ENCODE peak calls at places on chromosomes 2 and 18, in eight cellular contexts. One of them, this sample, is unnamed.

GRCh38 chr2:37615808-37616673 is 55.4 kb downstream of the CDC42EP3 start:
- DNase-seq in cardiac fibroblast: no peak
- DNase-seq in Calu3: no peak
- DNase-seq in AG09309: no peak
- DNase-seq in choroid plexus epithelial cell: no peak
- DNase-seq in endothelial cell of umbilical vein: peak; percentile 54
- DNase-seq in fibroblast of lung: no peak
- DNase-seq in type B pancreatic cell: no peak
- DNase-seq in this sample: no peak

GRCh38 chr18:55405655-55406373 is 182.2 kb downstream of the TCF4 start:
- DNase-seq in fibroblast of lung: peak; percentile 96
- DNase-seq in endothelial cell of umbilical vein: peak; percentile 97
- DNase-seq in Calu3: peak; percentile 62
- DNase-seq in type B pancreatic cell: no peak
- DNase-seq in choroid plexus epithelial cell: peak; percentile 98
- DNase-seq in cardiac fibroblast: peak; percentile 99
- DNase-seq in AG09309: peak; percentile 88
- DNase-seq in this sample: peak; percentile 94

GRCh38 chr2:2039826-2040225 is 291.2 kb downstream of the MYT1L start:
- DNase-seq in Calu3: no peak
- DNase-seq in choroid plexus epithelial cell: no peak
- DNase-seq in AG09309: no peak
- DNase-seq in fibroblast of lung: no peak
- DNase-seq in cardiac fibroblast: no peak
- DNase-seq in type B pancreatic cell: no peak
- DNase-seq in endothelial cell of umbilical vein: no peak
- DNase-seq in this sample: no peak

GRCh38 chr2:64853894-64854293 is 135.3 kb upstream of the SLC1A4 start:
- DNase-seq in endothelial cell of umbilical vein: no peak
- DNase-seq in cardiac fibroblast: peak; percentile 45
- DNase-seq in choroid plexus epithelial cell: no peak
- DNase-seq in type B pancreatic cell: no peak
- DNase-seq in Calu3: no peak
- DNase-seq in AG09309: no peak
- DNase-seq in fibroblast of lung: no peak
- DNase-seq in this sample: no peak

GRCh38 chr18:79930020-79930642 is 21.3 kb downstream of the SLC66A2 start:
- DNase-seq in Calu3: no peak
- DNase-seq in cardiac fibroblast: no peak
- DNase-seq in AG09309: no peak
- DNase-seq in type B pancreatic cell: no peak
- DNase-seq in choroid plexus epithelial cell: peak; percentile 23
- DNase-seq in fibroblast of lung: peak; percentile 37
- DNase-seq in endothelial cell of umbilical vein: no peak
- DNase-seq in this sample: no peak

GRCh38 chr2:118858485-118859156 is 11.2 kb upstream of the EN1 start:
- DNase-seq in cardiac fibroblast: no peak
- DNase-seq in choroid plexus epithelial cell: no peak
- DNase-seq in Calu3: no peak
- DNase-seq in AG09309: no peak
- DNase-seq in endothelial cell of umbilical vein: no peak
- DNase-seq in fibroblast of lung: no peak
- DNase-seq in type B pancreatic cell: peak; percentile 64
- DNase-seq in this sample: no peak

GRCh38 chr2:31765078-31765835 is 184.5 kb upstream of the SRD5A2 start:
- DNase-seq in cardiac fibroblast: no peak
- DNase-seq in AG09309: no peak
- DNase-seq in Calu3: no peak
- DNase-seq in choroid plexus epithelial cell: no peak
- DNase-seq in type B pancreatic cell: no peak
- DNase-seq in endothelial cell of umbilical vein: no peak
- DNase-seq in fibroblast of lung: no peak
- DNase-seq in this sample: no peak

GRCh38 chr2:132943829-132944228 is 273.8 kb upstream of the LYPD1 start:
- DNase-seq in AG09309: no peak
- DNase-seq in Calu3: no peak
- DNase-seq in cardiac fibroblast: no peak
- DNase-seq in choroid plexus epithelial cell: peak; percentile 59
- DNase-seq in endothelial cell of umbilical vein: peak; percentile 24
- DNase-seq in type B pancreatic cell: no peak
- DNase-seq in fibroblast of lung: peak; percentile 34
- DNase-seq in this sample: no peak

GRCh38 chr2:178870703-178871102 is 63.5 kb upstream of the TTN start:
- DNase-seq in type B pancreatic cell: no peak
- DNase-seq in choroid plexus epithelial cell: peak; percentile 43
- DNase-seq in Calu3: peak; percentile 24
- DNase-seq in cardiac fibroblast: no peak
- DNase-seq in endothelial cell of umbilical vein: peak; percentile 60
- DNase-seq in fibroblast of lung: peak; percentile 30
- DNase-seq in AG09309: no peak
- DNase-seq in this sample: peak; percentile 28

GRCh38 chr2:168355110-168355509 is 101.0 kb upstream of the CERS6 start:
- DNase-seq in fibroblast of lung: no peak
- DNase-seq in Calu3: peak; percentile 19
- DNase-seq in endothelial cell of umbilical vein: no peak
- DNase-seq in type B pancreatic cell: no peak
- DNase-seq in cardiac fibroblast: no peak
- DNase-seq in AG09309: no peak
- DNase-seq in choroid plexus epithelial cell: no peak
- DNase-seq in this sample: no peak

GRCh38 chr2:16890081-16890480 is 224.4 kb upstream of the CYRIA start:
- DNase-seq in fibroblast of lung: no peak
- DNase-seq in cardiac fibroblast: no peak
- DNase-seq in AG09309: no peak
- DNase-seq in endothelial cell of umbilical vein: no peak
- DNase-seq in type B pancreatic cell: no peak
- DNase-seq in choroid plexus epithelial cell: peak; percentile 10
- DNase-seq in Calu3: no peak
- DNase-seq in this sample: no peak

GRCh38 chr2:189113963-189114362 is 65.6 kb downstream of the COL5A2 start:
- DNase-seq in endothelial cell of umbilical vein: no peak
- DNase-seq in type B pancreatic cell: no peak
- DNase-seq in choroid plexus epithelial cell: peak; percentile 33
- DNase-seq in fibroblast of lung: no peak
- DNase-seq in AG09309: no peak
- DNase-seq in Calu3: no peak
- DNase-seq in cardiac fibroblast: no peak
- DNase-seq in this sample: peak; percentile 32

GRCh38 chr2:200137691-200138090 is 168.8 kb upstream of the SPATS2L start:
- DNase-seq in cardiac fibroblast: no peak
- DNase-seq in endothelial cell of umbilical vein: no peak
- DNase-seq in choroid plexus epithelial cell: no peak
- DNase-seq in fibroblast of lung: no peak
- DNase-seq in Calu3: no peak
- DNase-seq in type B pancreatic cell: no peak
- DNase-seq in AG09309: no peak
- DNase-seq in this sample: no peak
- TF ChIP-seq CTCF in cardiac fibroblast: no peak
- TF ChIP-seq CTCF in endothelial cell of umbilical vein: no peak
- TF ChIP-seq CTCF in choroid plexus epithelial cell: no peak
- TF ChIP-seq CTCF in fibroblast of lung: no peak
- TF ChIP-seq CTCF in Calu3: no peak
- TF ChIP-seq CTCF in type B pancreatic cell: no peak
- TF ChIP-seq CTCF in AG09309: no peak
- TF ChIP-seq CTCF in this sample: no peak

GRCh38 chr2:121690095-121690494 is 40.8 kb upstream of the CLASP1 start:
- DNase-seq in cardiac fibroblast: no peak
- DNase-seq in choroid plexus epithelial cell: no peak
- DNase-seq in endothelial cell of umbilical vein: no peak
- DNase-seq in AG09309: no peak
- DNase-seq in type B pancreatic cell: no peak
- DNase-seq in Calu3: no peak
- DNase-seq in fibroblast of lung: no peak
- DNase-seq in this sample: no peak

GRCh38 chr2:121688820-121689219 is 39.6 kb upstream of the CLASP1 start:
- DNase-seq in choroid plexus epithelial cell: no peak
- DNase-seq in fibroblast of lung: no peak
- DNase-seq in endothelial cell of umbilical vein: no peak
- DNase-seq in cardiac fibroblast: no peak
- DNase-seq in Calu3: no peak
- DNase-seq in AG09309: no peak
- DNase-seq in type B pancreatic cell: peak; percentile 15
- DNase-seq in this sample: no peak

GRCh38 chr2:121694398-121695178 is 42.1 kb downstream of the NIFK start:
- DNase-seq in fibroblast of lung: peak; percentile 89
- DNase-seq in AG09309: no peak
- DNase-seq in choroid plexus epithelial cell: peak; percentile 39
- DNase-seq in type B pancreatic cell: no peak
- DNase-seq in cardiac fibroblast: peak; percentile 66
- DNase-seq in Calu3: no peak
- DNase-seq in endothelial cell of umbilical vein: no peak
- DNase-seq in this sample: peak; percentile 57

GRCh38 chr2:121686218-121686617 is 37.0 kb upstream of the CLASP1 start:
- DNase-seq in choroid plexus epithelial cell: no peak
- DNase-seq in type B pancreatic cell: no peak
- DNase-seq in endothelial cell of umbilical vein: no peak
- DNase-seq in fibroblast of lung: no peak
- DNase-seq in cardiac fibroblast: no peak
- DNase-seq in Calu3: no peak
- DNase-seq in AG09309: no peak
- DNase-seq in this sample: no peak

GRCh38 chr2:121689356-121689755 is 40.1 kb upstream of the CLASP1 start:
- DNase-seq in type B pancreatic cell: peak; percentile 36
- DNase-seq in fibroblast of lung: peak; percentile 81
- DNase-seq in endothelial cell of umbilical vein: peak; percentile 77
- DNase-seq in cardiac fibroblast: peak; percentile 52
- DNase-seq in choroid plexus epithelial cell: peak; percentile 75
- DNase-seq in AG09309: no peak
- DNase-seq in Calu3: peak; percentile 76
- DNase-seq in this sample: peak; percentile 72
- TF ChIP-seq CTCF in type B pancreatic cell: peak; percentile 68
- TF ChIP-seq CTCF in fibroblast of lung: peak; percentile 60
- TF ChIP-seq CTCF in endothelial cell of umbilical vein: peak; percentile 37
- TF ChIP-seq CTCF in cardiac fibroblast: peak; percentile 43
- TF ChIP-seq CTCF in choroid plexus epithelial cell: peak; percentile 73
- TF ChIP-seq CTCF in AG09309: peak; percentile 40
- TF ChIP-seq CTCF in Calu3: peak; percentile 44
- TF ChIP-seq CTCF in this sample: peak; percentile 75

GRCh38 chr2:36541891-36542595 is 55.9 kb downstream of the FEZ2 start:
- DNase-seq in type B pancreatic cell: no peak
- DNase-seq in cardiac fibroblast: no peak
- DNase-seq in Calu3: no peak
- DNase-seq in choroid plexus epithelial cell: no peak
- DNase-seq in AG09309: no peak
- DNase-seq in endothelial cell of umbilical vein: peak; percentile 89
- DNase-seq in fibroblast of lung: no peak
- DNase-seq in this sample: no peak
- TF ChIP-seq CTCF in type B pancreatic cell: no peak
- TF ChIP-seq CTCF in cardiac fibroblast: no peak
- TF ChIP-seq CTCF in Calu3: no peak
- TF ChIP-seq CTCF in choroid plexus epithelial cell: no peak
- TF ChIP-seq CTCF in AG09309: no peak
- TF ChIP-seq CTCF in endothelial cell of umbilical vein: no peak
- TF ChIP-seq CTCF in fibroblast of lung: no peak
- TF ChIP-seq CTCF in this sample: no peak

DNA sequence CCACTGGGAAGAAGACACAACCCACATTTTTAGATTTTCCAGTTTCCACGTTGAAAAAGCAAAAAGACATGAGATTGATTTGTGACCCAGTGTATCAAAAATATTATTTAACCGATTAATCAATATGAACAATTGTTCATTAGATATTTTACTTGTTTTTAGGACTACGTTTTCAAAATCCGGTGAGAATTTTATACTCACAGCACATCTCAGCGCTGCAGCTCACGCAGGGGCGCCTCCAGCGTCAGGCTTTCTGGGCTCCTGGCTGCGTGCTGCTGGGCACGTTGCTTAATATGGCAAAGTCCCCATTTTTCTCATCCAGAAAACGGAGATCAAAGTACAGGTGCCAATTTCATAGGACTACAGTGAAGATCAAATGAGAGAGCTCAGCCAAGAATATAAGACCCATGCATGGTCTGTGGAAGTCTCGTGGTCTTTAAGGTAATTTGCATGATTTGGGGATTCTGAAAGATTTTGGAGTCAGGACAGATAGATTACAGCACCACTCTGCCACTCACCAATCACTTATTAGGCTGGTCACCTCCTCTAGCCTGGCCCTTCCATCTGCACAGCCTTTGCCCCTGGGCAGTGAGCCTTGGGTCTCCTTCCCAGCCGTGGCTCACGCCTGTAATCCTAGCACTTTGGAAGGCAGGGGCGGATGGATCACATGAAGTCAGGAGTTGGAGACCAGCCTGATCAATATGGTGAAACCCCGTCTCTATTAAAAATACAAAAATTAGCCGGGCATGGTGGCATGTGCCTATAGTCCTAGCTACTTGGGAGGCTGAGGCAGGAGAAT is 36.2 kb downstream of the PTPN18 start:
- DNase-seq in AG09309: no peak
- DNase-seq in endothelial cell of umbilical vein: no peak
- DNase-seq in fibroblast of lung: no peak
- DNase-seq in choroid plexus epithelial cell: peak; percentile 50
- DNase-seq in cardiac fibroblast: peak; percentile 50
- DNase-seq in Calu3: no peak
- DNase-seq in type B pancreatic cell: no peak
- DNase-seq in this sample: no peak
- TF ChIP-seq CTCF in AG09309: no peak
- TF ChIP-seq CTCF in endothelial cell of umbilical vein: no peak
- TF ChIP-seq CTCF in fibroblast of lung: peak; percentile 19
- TF ChIP-seq CTCF in choroid plexus epithelial cell: peak; percentile 16
- TF ChIP-seq CTCF in cardiac fibroblast: no peak
- TF ChIP-seq CTCF in Calu3: no peak
- TF ChIP-seq CTCF in type B pancreatic cell: peak; percentile 16
- TF ChIP-seq CTCF in this sample: no peak

GRCh38 chr2:237873961-237874551 is 14.6 kb downstream of the RAMP1 start:
- DNase-seq in choroid plexus epithelial cell: no peak
- DNase-seq in AG09309: no peak
- DNase-seq in cardiac fibroblast: no peak
- DNase-seq in Calu3: no peak
- DNase-seq in fibroblast of lung: no peak
- DNase-seq in endothelial cell of umbilical vein: no peak
- DNase-seq in type B pancreatic cell: no peak
- DNase-seq in this sample: no peak
- TF ChIP-seq CTCF in choroid plexus epithelial cell: no peak
- TF ChIP-seq CTCF in AG09309: no peak
- TF ChIP-seq CTCF in cardiac fibroblast: no peak
- TF ChIP-seq CTCF in Calu3: no peak
- TF ChIP-seq CTCF in fibroblast of lung: no peak
- TF ChIP-seq CTCF in endothelial cell of umbilical vein: no peak
- TF ChIP-seq CTCF in type B pancreatic cell: no peak
- TF ChIP-seq CTCF in this sample: no peak

GRCh38 chr2:84653302-84653701 is 137.0 kb downstream of the DNAH6 start:
- DNase-seq in fibroblast of lung: peak; percentile 15
- DNase-seq in type B pancreatic cell: no peak
- DNase-seq in cardiac fibroblast: no peak
- DNase-seq in AG09309: no peak
- DNase-seq in choroid plexus epithelial cell: peak; percentile 11
- DNase-seq in endothelial cell of umbilical vein: no peak
- DNase-seq in Calu3: no peak
- DNase-seq in this sample: no peak
- TF ChIP-seq CTCF in fibroblast of lung: peak; percentile 22
- TF ChIP-seq CTCF in type B pancreatic cell: no peak
- TF ChIP-seq CTCF in cardiac fibroblast: no peak
- TF ChIP-seq CTCF in AG09309: peak; percentile 39
- TF ChIP-seq CTCF in choroid plexus epithelial cell: peak; percentile 30
- TF ChIP-seq CTCF in endothelial cell of umbilical vein: no peak
- TF ChIP-seq CTCF in Calu3: no peak
- TF ChIP-seq CTCF in this sample: peak; percentile 52

GRCh38 chr2:19748073-19748375 is 153.8 kb downstream of the TTC32 start:
- DNase-seq in cardiac fibroblast: no peak
- DNase-seq in fibroblast of lung: no peak
- DNase-seq in type B pancreatic cell: no peak
- DNase-seq in choroid plexus epithelial cell: no peak
- DNase-seq in Calu3: no peak
- DNase-seq in AG09309: no peak
- DNase-seq in endothelial cell of umbilical vein: no peak
- DNase-seq in this sample: no peak
- TF ChIP-seq CTCF in cardiac fibroblast: no peak
- TF ChIP-seq CTCF in fibroblast of lung: no peak
- TF ChIP-seq CTCF in type B pancreatic cell: no peak
- TF ChIP-seq CTCF in choroid plexus epithelial cell: no peak
- TF ChIP-seq CTCF in Calu3: no peak
- TF ChIP-seq CTCF in AG09309: no peak
- TF ChIP-seq CTCF in endothelial cell of umbilical vein: no peak
- TF ChIP-seq CTCF in this sample: no peak

GRCh38 chr2:58762176-58762781 is 521.2 kb upstream of the FANCL start:
- DNase-seq in Calu3: peak; percentile 79
- DNase-seq in type B pancreatic cell: peak; percentile 67
- DNase-seq in cardiac fibroblast: peak; percentile 36
- DNase-seq in AG09309: no peak
- DNase-seq in fibroblast of lung: peak; percentile 29
- DNase-seq in choroid plexus epithelial cell: peak; percentile 79
- DNase-seq in endothelial cell of umbilical vein: peak; percentile 40
- DNase-seq in this sample: peak; percentile 58
- TF ChIP-seq CTCF in Calu3: peak; percentile 71
- TF ChIP-seq CTCF in type B pancreatic cell: peak; percentile 85
- TF ChIP-seq CTCF in cardiac fibroblast: peak; percentile 34
- TF ChIP-seq CTCF in AG09309: peak; percentile 53
- TF ChIP-seq CTCF in fibroblast of lung: peak; percentile 44
- TF ChIP-seq CTCF in choroid plexus epithelial cell: peak; percentile 75
- TF ChIP-seq CTCF in endothelial cell of umbilical vein: peak; percentile 54
- TF ChIP-seq CTCF in this sample: peak; percentile 82

This sample was measured in HFFc6.